ENCODE peak calls at places on chromosomes 2 and 18, in four cellular contexts. X, E, F and A are unnamed samples.

GRCh38 chr2:62151306-62151638 is 44.6 kb upstream of the B3GNT2 start:
- DNase-seq in X (no peak), E (no peak), F (no peak), A (no peak)

GRCh38 chr2:237574894-237575868 is 8.8 kb downstream of the PRLH start:
- DNase-seq in X (no peak), E (no peak), F (no peak), A (no peak)

GRCh38 chr18:30361864-30362540 is 680.5 kb downstream of the DSC3 start:
- DNase-seq in X (no peak), E (no peak), F (no peak), A (no peak)

GRCh38 chr2:119771331-119771730 is 11.6 kb downstream of the PTPN4 start:
- DNase-seq in X (no peak), E (no peak), F (no peak), A (no peak)

GRCh38 chr2:153519260-153519875 is 40.8 kb upstream of the RPRM start:
- DNase-seq in X (peak), E (peak), F (peak), A (peak)

GRCh38 chr18:44548291-44549221 is 132.1 kb upstream of the SETBP1 start:
- DNase-seq in X (no peak), E (no peak), F (no peak), A (no peak)

GRCh38 chr2:20282916-20283592 is 58.1 kb upstream of the SDC1 start:
- DNase-seq in X (no peak), E (no peak), F (peak), A (peak)

GRCh38 chr18:47883771-47884413 is 46.6 kb downstream of the SMAD2 start:
- DNase-seq in X (no peak), E (no peak), F (no peak), A (no peak)

GRCh38 chr2:163646659-163647058 is 89.1 kb downstream of the FIGN start:
- DNase-seq in X (no peak), E (no peak), F (no peak), A (peak)

GRCh38 chr2:23563673-23564617 is 179.0 kb downstream of the KLHL29 start:
- DNase-seq in X (no peak), E (no peak), F (peak), A (peak)

GRCh38 chr2:129055829-129056228 is 737.2 kb upstream of the HS6ST1 start:
- DNase-seq in X (no peak), E (no peak), F (no peak), A (no peak)

GRCh38 chr18:52422985-52423601 is 83.1 kb downstream of the DCC start:
- DNase-seq in X (peak), E (no peak), F (no peak), A (peak)

GRCh38 chr2:120919771-120920437 is 184.2 kb downstream of the GLI2 start:
- DNase-seq in X (no peak), E (no peak), F (peak), A (no peak)

GRCh38 chr2:112799291-112799975 is 15.1 kb upstream of the IL1A start:
- DNase-seq in X (no peak), E (no peak), F (no peak), A (peak)

GRCh38 chr18:70082430-70082829 is 123.1 kb downstream of the RTTN start:
- DNase-seq in X (no peak), E (no peak), F (no peak), A (peak)

GRCh38 chr2:101145406-101145805 is 5.8 kb downstream of the TBC1D8 start:
- DNase-seq in X (no peak), E (no peak), F (no peak), A (no peak)